ENCODE peak calls at places on chromosome 5, in seven cellular contexts. C is dorsolateral prefrontal cortex; N is GM06990; A is cardiac fibroblast; O is CD4-positive, alpha-beta T cell; V is prostate gland; U is tibial nerve. M is an unnamed sample.

GRCh38 chr5:6592611-6593010 is 40.2 kb downstream of the NSUN2 start:
- DNase-seq in V (no peak), U (no peak), N (no peak), C (no peak), O (no peak), A (peak), M (no peak)

GRCh38 chr5:112923148-112923917 is 1.3 kb upstream of the REEP5 start:
- DNase-seq in N (peak), C (no peak), O (no peak), A (no peak), V (no peak), U (no peak), M (no peak)

GRCh38 chr5:86929123-86929766 is 311.5 kb downstream of the COX7C start:
- DNase-seq in C (no peak), U (no peak), N (no peak), O (no peak), V (no peak), A (no peak), M (no peak)

GRCh38 chr5:61263072-61263471 is 69.0 kb upstream of the ZSWIM6 start:
- DNase-seq in V (no peak), O (no peak), A (no peak), U (no peak), C (no peak), N (peak), M (no peak)

GRCh38 chr5:168288349-168289245 is 2.8 kb upstream of the WWC1 start:
- DNase-seq in N (no peak), A (no peak), C (no peak), U (no peak), V (peak), O (no peak), M (peak)

GRCh38 chr5:181181650-181182565 is 23.1 kb downstream of the TRIM7 start:
- DNase-seq in V (no peak), A (peak), N (no peak), C (no peak), U (no peak), O (peak), M (no peak)

GRCh38 chr5:125311743-125312142 is 565.3 kb upstream of the ZNF608 start:
- DNase-seq in N (no peak), C (no peak), U (no peak), A (peak), O (no peak), V (no peak), M (no peak)

GRCh38 chr5:175668006-175668405 is 10.1 kb downstream of the HRH2 start:
- DNase-seq in U (no peak), C (no peak), A (no peak), V (no peak), O (no peak), N (no peak), M (no peak)

GRCh38 chr5:107669543-107670027 is 1.2 kb downstream of the EFNA5 start:
- DNase-seq in A (peak), N (peak), V (peak), U (no peak), O (no peak), C (peak), M (no peak)

GRCh38 chr5:77425420-77425819 is 66.7 kb downstream of the WDR41 start:
- DNase-seq in V (no peak), U (no peak), C (no peak), A (no peak), O (no peak), N (no peak), M (no peak)

GRCh38 chr5:86878250-86878649 is 260.5 kb downstream of the COX7C start:
- DNase-seq in N (no peak), O (no peak), U (no peak), V (no peak), C (no peak), A (no peak), M (no peak)

DNA sequence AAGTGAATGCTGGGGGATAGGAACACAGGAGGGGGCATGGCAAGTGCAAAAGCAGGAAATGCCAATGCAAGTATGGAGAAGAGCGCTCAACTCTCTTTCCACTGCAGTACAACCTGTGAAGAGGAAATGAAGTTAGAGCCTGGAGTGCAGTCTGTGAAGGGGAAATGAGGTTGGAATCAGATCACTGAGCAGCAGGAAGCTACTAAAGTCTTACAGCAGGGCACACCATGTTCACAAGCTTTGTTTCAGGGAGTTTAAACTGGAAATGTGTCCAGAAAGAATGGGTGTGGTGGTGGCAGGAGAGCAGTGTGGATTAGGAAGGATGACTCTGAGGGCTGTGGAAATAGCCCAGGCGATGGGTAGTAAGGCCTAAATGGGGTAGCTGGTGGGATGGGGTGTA is 15.4 kb downstream of the ARHGEF37 start:
- DNase-seq in C (no peak), V (no peak), U (no peak), O (no peak), N (no peak), A (no peak), M (no peak)
- TF ChIP-seq CTCF in C (no peak), V (no peak), U (no peak), O (no peak), N (no peak), A (no peak), M (no peak)

DNA sequence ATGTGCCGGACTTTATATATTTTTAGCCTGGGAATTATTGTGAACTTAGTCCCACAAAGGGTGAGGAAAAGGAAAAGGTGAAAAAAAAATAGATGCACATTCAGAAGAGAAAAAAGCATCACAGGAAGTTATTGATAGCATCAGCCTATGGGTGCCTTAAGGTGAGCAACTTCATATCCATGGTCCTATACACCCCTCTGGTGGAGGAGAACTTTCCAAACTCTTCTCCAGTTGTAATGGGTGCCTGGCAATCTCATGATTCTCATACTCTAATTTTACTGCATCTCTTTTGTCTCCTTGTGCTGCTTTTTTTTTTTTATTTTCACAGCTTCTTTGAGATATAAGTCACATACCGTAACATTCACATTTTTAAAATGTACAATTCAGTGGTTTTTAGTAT is 107.4 kb downstream of the JAKMIP2 start:
- DNase-seq in V (no peak), U (no peak), A (no peak), N (no peak), O (no peak), C (no peak), M (no peak)
- TF ChIP-seq CTCF in V (no peak), U (no peak), A (no peak), N (no peak), O (no peak), C (no peak), M (no peak)

GRCh38 chr5:81165493-81166119 is 67.5 kb upstream of the CKMT2 start:
- DNase-seq in V (peak), A (peak), C (peak), O (peak), U (peak), N (no peak), M (peak)
- TF ChIP-seq CTCF in V (peak), A (peak), C (peak), O (peak), U (peak), N (peak), M (no peak)

GRCh38 chr5:170411100-170411499 is 21.9 kb upstream of the KCNMB1 start:
- DNase-seq in V (no peak), A (no peak), C (no peak), N (no peak), U (no peak), O (no peak), M (no peak)
- TF ChIP-seq CTCF in V (no peak), A (no peak), C (no peak), N (peak), U (no peak), O (no peak), M (no peak)

DNA sequence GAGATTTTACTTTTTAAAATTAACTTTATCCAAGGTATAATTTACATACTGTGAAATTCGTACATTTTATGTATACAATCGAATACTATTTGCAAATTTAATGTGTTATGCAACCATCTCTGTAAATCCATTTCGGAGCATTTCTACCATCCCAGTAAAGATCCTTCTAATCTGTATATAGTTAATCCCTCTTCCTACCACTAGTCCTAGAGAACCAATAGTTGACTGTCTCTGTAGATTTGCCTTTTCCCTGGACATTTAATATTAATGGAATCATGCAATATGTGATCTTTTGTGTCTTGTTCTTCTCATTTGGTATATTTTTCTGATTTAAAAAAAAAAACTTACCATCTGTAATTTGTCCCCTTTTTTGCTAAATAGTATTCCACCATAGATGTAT is 74.8 kb downstream of the RAB24 start:
- DNase-seq in N (no peak), C (no peak), A (no peak), U (no peak), V (no peak), O (no peak), M (no peak)
- TF ChIP-seq CTCF in N (no peak), C (no peak), A (no peak), U (no peak), V (no peak), O (no peak), M (no peak)

GRCh38 chr5:40367260-40367659 is 312.5 kb upstream of the PTGER4 start:
- DNase-seq in A (peak), O (no peak), U (no peak), C (no peak), V (no peak), N (no peak), M (no peak)
- TF ChIP-seq CTCF in A (peak), O (no peak), U (no peak), C (no peak), V (no peak), N (peak), M (no peak)